ENCODE peak calls at places on chromosomes 3 and 15, in eight cellular contexts. H, A, T, B, S, Y, L and U are unnamed samples.

GRCh38 chr3:179148446-179149238 is 485 bp downstream of the PIK3CA start:
- DNase-seq in T (no peak), L (peak; percentile 51), A (peak; percentile 78), B (peak; percentile 66), Y (peak; percentile 54), S (peak; percentile 56), H (no peak), U (peak; percentile 54)

GRCh38 chr3:139308156-139309017 is 35.4 kb upstream of the MRPS22 start:
- DNase-seq in L (no peak), H (no peak), Y (no peak), T (no peak), A (no peak), S (no peak), B (no peak), U (no peak)

GRCh38 chr15:45457641-45458539 is 64.7 kb downstream of the SLC30A4 start:
- DNase-seq in S (peak; percentile 84), T (peak; percentile 44), A (no peak), H (peak; percentile 68), Y (peak; percentile 84), L (peak; percentile 77), B (peak; percentile 74), U (peak; percentile 79)

GRCh38 chr3:37862219-37862711 is 585 bp downstream of the CTDSPL start:
- DNase-seq in H (no peak), A (peak; percentile 62), B (peak; percentile 67), L (no peak), S (peak; percentile 27), T (no peak), Y (peak; percentile 37), U (peak; percentile 38)

GRCh38 chr15:73694419-73694818 is 10.2 kb downstream of the CD276 start:
- DNase-seq in B (no peak), A (peak; percentile 62), Y (peak; percentile 65), S (no peak), T (no peak), H (no peak), L (no peak), U (no peak)

GRCh38 chr3:20056727-20057611 is 16.7 kb downstream of the KAT2B start:
- DNase-seq in A (no peak), H (no peak), L (peak; percentile 34), T (no peak), B (no peak), Y (peak; percentile 89), S (no peak), U (peak; percentile 24)

GRCh38 chr15:36912311-36912712 is 188.0 kb downstream of the MEIS2 start:
- DNase-seq in B (no peak), Y (peak; percentile 53), H (no peak), S (no peak), T (no peak), A (no peak), L (no peak), U (no peak)

GRCh38 chr3:113088616-113089015 is 97.8 kb downstream of the GTPBP8 start:
- DNase-seq in H (no peak), B (no peak), S (no peak), L (no peak), Y (no peak), T (no peak), A (no peak), U (no peak)

GRCh38 chr15:68230157-68231100 is 901 bp upstream of the CLN6 start:
- DNase-seq in S (peak; percentile 28), B (no peak), Y (peak; percentile 23), H (no peak), T (no peak), A (no peak), L (no peak), U (no peak)

GRCh38 chr15:83164409-83165404 is 42.9 kb downstream of the HDGFL3 start:
- DNase-seq in S (no peak), A (no peak), L (no peak), T (no peak), Y (peak; percentile 64), H (no peak), B (no peak), U (no peak)

GRCh38 chr15:57114070-57114469 is 195.6 kb downstream of the TCF12 start:
- DNase-seq in L (no peak), H (no peak), T (no peak), Y (peak; percentile 85), S (no peak), B (no peak), A (no peak), U (no peak)

GRCh38 chr3:113533534-113533892 is 1.2 kb downstream of the SIDT1 start:
- DNase-seq in S (no peak), T (no peak), Y (no peak), L (peak; percentile 41), A (no peak), B (no peak), H (no peak), U (peak; percentile 56)

GRCh38 chr3:31182639-31183038 is 288.2 kb upstream of the GADL1 start:
- DNase-seq in Y (no peak), B (no peak), A (no peak), H (no peak), T (no peak), S (no peak), L (no peak), U (no peak)

GRCh38 chr3:108835101-108835500 is 12.5 kb downstream of the TRAT1 start:
- DNase-seq in H (no peak), Y (no peak), L (no peak), B (no peak), S (no peak), T (no peak), A (no peak), U (no peak)

GRCh38 chr3:56799251-56799882 is 2.4 kb downstream of the ARHGEF3 start:
- DNase-seq in Y (peak; percentile 83), B (no peak), S (no peak), A (no peak), T (no peak), H (peak; percentile 38), L (peak; percentile 48), U (peak; percentile 64)

GRCh38 chr3:66010348-66011097 is 28.2 kb downstream of the MAGI1 start:
- DNase-seq in B (no peak), S (no peak), L (no peak), A (no peak), T (no peak), H (no peak), Y (peak; percentile 9), U (no peak)

GRCh38 chr3:148513066-148513671 is 184.5 kb upstream of the AGTR1 start:
- DNase-seq in A (no peak), L (no peak), Y (peak; percentile 57), B (no peak), T (no peak), S (no peak), H (no peak), U (no peak)

GRCh38 chr3:30544811-30545210 is 61.6 kb upstream of the TGFBR2 start:
- DNase-seq in Y (peak; percentile 83), S (no peak), L (no peak), H (no peak), B (no peak), A (no peak), T (peak; percentile 16), U (no peak)

GRCh38 chr3:141915766-141916165 is 39.3 kb downstream of the ATP1B3 start:
- DNase-seq in T (no peak), B (no peak), S (no peak), H (no peak), A (no peak), L (no peak), Y (peak; percentile 23), U (no peak)

GRCh38 chr15:99341786-99342185 is 90.5 kb downstream of the LRRC28 start:
- DNase-seq in H (no peak), Y (peak; percentile 13), B (no peak), T (no peak), L (no peak), A (no peak), S (no peak), U (no peak)

GRCh38 chr15:74235962-74236361 is at the start of gene CCDC33:
- DNase-seq in T (no peak), B (no peak), H (peak; percentile 67), S (no peak), Y (no peak), L (peak; percentile 68), A (no peak), U (peak; percentile 62)

GRCh38 chr15:92648190-92648875 is 7.2 kb downstream of the FAM174B start:
- DNase-seq in A (no peak), H (no peak), Y (no peak), S (no peak), B (no peak), L (no peak), T (no peak), U (no peak)

GRCh38 chr15:98754283-98755022 is 106.1 kb downstream of the IGF1R start:
- DNase-seq in A (no peak), S (no peak), L (no peak), Y (peak; percentile 48), H (no peak), T (no peak), B (no peak), U (no peak)

GRCh38 chr3:134357914-134358811 is 16.1 kb downstream of the AMOTL2 start:
- DNase-seq in S (peak; percentile 20), T (peak; percentile 94), B (peak; percentile 44), H (no peak), Y (peak; percentile 98), L (peak; percentile 72), A (peak; percentile 61), U (peak; percentile 66)

GRCh38 chr15:48811325-48811938 is 563 bp upstream of the CEP152 start:
- DNase-seq in A (no peak), T (no peak), B (no peak), H (no peak), S (no peak), L (no peak), Y (no peak), U (no peak)
- TF ChIP-seq CTCF in A (no peak), T (no peak), B (no peak), H (no peak), S (no peak), L (no peak), Y (peak; percentile 31), U (no peak)

GRCh38 chr3:50189274-50189673 is 2.1 kb upstream of the GNAT1 start:
- DNase-seq in B (peak; percentile 68), A (peak; percentile 84), T (peak; percentile 66), S (peak; percentile 80), Y (peak; percentile 89), H (no peak), L (peak; percentile 73), U (peak; percentile 68)
- TF ChIP-seq CTCF in B (peak; percentile 72), A (peak; percentile 89), T (peak; percentile 96), S (peak; percentile 61), Y (peak; percentile 95), H (peak; percentile 65), L (peak; percentile 46), U (peak; percentile 38)

DNA sequence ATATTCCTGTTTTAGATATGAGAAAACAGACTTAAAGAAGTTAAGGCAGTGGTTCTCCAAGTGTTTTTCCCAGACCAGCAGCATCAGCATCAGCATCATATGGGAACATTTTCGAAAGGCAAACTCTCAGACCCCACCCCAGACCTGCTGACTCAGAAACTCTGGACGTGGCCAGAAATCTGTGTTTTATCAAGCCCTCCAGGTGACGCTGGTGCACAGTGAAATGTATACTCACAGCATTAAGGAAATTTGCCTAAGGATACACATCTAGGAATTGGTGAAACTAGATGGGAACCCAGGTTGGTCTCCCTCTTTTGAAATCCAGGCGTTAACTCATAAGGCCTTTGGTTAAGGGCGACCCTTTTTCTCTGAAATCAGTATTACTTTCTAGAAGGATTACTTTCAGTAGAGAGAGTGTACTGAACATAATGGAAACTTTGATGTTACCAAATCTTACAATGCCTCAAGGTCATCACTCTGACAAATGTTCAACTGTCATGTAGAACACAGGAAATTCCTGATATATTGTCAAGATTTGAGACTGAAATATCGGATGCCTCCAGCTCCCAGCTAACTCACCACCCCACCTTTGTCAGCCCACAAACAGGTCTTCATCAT is 910.2 kb downstream of the ROBO1 start:
- DNase-seq in L (no peak), T (no peak), Y (peak; percentile 61), H (no peak), B (no peak), A (no peak), S (no peak), U (no peak)
- TF ChIP-seq CTCF in L (no peak), T (no peak), Y (peak; percentile 59), H (no peak), B (no peak), A (no peak), S (no peak), U (no peak)

GRCh38 chr3:5016218-5017161 is 37.3 kb downstream of the BHLHE40 start:
- DNase-seq in S (peak; percentile 46), B (no peak), H (no peak), T (no peak), Y (peak; percentile 80), A (no peak), L (peak; percentile 62), U (peak; percentile 50)
- TF ChIP-seq CTCF in S (no peak), B (no peak), H (no peak), T (no peak), Y (no peak), A (no peak), L (no peak), U (no peak)